ENCODE peak calls at places on chromosomes 6 and 20, in five cellular contexts. O, I, A, W and F are unnamed samples.
A peak's percentile ranks its signal among the peaks of the same experiment; 100 is the strongest.

GRCh38 chr20:47456952-47457724 is 44.5 kb upstream of the NCOA3 start:
- DNase-seq in A (no peak), O (no peak), W (peak; percentile 53), I (no peak), F (no peak)

GRCh38 chr6:169253745-169254238 is at the start of gene THBS2:
- DNase-seq in W (no peak), A (no peak), O (no peak), I (peak; percentile 77), F (peak; percentile 92)

GRCh38 chr20:10578607-10579006 is 95.2 kb downstream of the JAG1 start:
- DNase-seq in I (no peak), A (no peak), W (no peak), O (no peak), F (no peak)

GRCh38 chr6:63573899-63574553 is 1.7 kb downstream of the LOC128125822 start:
- DNase-seq in A (no peak), W (peak; percentile 74), I (no peak), O (no peak), F (peak; percentile 41)

GRCh38 chr20:25464501-25465204 is 57.2 kb downstream of the GINS1 start:
- DNase-seq in W (no peak), A (no peak), O (no peak), I (no peak), F (no peak)

GRCh38 chr6:45814772-45815171 is 200.9 kb downstream of the CLIC5 start:
- DNase-seq in O (no peak), A (no peak), I (no peak), W (no peak), F (no peak)

GRCh38 chr20:38827770-38828281 is 22.3 kb downstream of the PPP1R16B start:
- DNase-seq in W (no peak), I (no peak), A (no peak), O (no peak), F (no peak)

GRCh38 chr6:91534614-91535013 is 947.7 kb upstream of the MAP3K7 start:
- DNase-seq in A (no peak), O (no peak), I (no peak), W (no peak), F (no peak)

GRCh38 chr6:148055410-148055809 is 287.2 kb upstream of the SASH1 start:
- DNase-seq in O (no peak), W (no peak), A (no peak), I (no peak), F (no peak)

GRCh38 chr6:128491041-128491642 is 29.3 kb downstream of the PTPRK start:
- DNase-seq in I (no peak), A (no peak), W (no peak), O (no peak), F (no peak)

GRCh38 chr6:14121936-14122344 is 4.4 kb downstream of the CD83 start:
- DNase-seq in I (peak; percentile 44), A (no peak), O (no peak), W (peak; percentile 85), F (peak; percentile 45)

GRCh38 chr20:44683263-44684046 is 31.7 kb upstream of the CCN5 start:
- DNase-seq in A (peak; percentile 25), O (no peak), I (no peak), W (peak; percentile 71), F (no peak)

GRCh38 chr6:157045831-157046454 is 268.8 kb downstream of the ARID1B start:
- DNase-seq in W (no peak), A (no peak), I (no peak), O (no peak), F (no peak)